ENCODE peak calls at places on chromosomes 1 and 21, in seven cellular contexts. B, C, W, D, A, U and E are unnamed samples.
A peak's percentile ranks its signal among the peaks of the same experiment; 100 is the strongest.

GRCh38 chr1:111656093-111657017 is 36.8 kb downstream of the RAP1A start:
- DNase-seq in B (no peak), C (peak; percentile 65), W (no peak), D (no peak), A (no peak), U (no peak), E (peak; percentile 5)

GRCh38 chr1:113459279-113459678 is 69.0 kb downstream of the MAGI3 start:
- DNase-seq in B (no peak), C (no peak), W (no peak), D (no peak), A (no peak), U (no peak), E (no peak)

GRCh38 chr1:180117764-180118116 is 36.9 kb upstream of the QSOX1 start:
- DNase-seq in B (no peak), C (no peak), W (no peak), D (peak; percentile 47), A (no peak), U (no peak), E (no peak)

GRCh38 chr1:182163821-182164223 is 102.3 kb upstream of the ZNF648 start:
- DNase-seq in B (no peak), C (no peak), W (no peak), D (peak; percentile 35), A (peak; percentile 58), U (peak; percentile 63), E (no peak)

GRCh38 chr1:230631477-230631876 is 10.8 kb upstream of the COG2 start:
- DNase-seq in B (no peak), C (no peak), W (no peak), D (no peak), A (no peak), U (no peak), E (no peak)

GRCh38 chr1:2134604-2135307 is 59.8 kb downstream of the FAAP20 start:
- DNase-seq in B (no peak), C (no peak), W (no peak), D (no peak), A (no peak), U (peak; percentile 56), E (no peak)

GRCh38 chr21:42252267-42252666 is 33.3 kb downstream of the ABCG1 start:
- DNase-seq in B (no peak), C (no peak), W (no peak), D (no peak), A (no peak), U (no peak), E (no peak)

GRCh38 chr1:55071477-55071876 is 32.1 kb downstream of the PCSK9 start:
- DNase-seq in B (no peak), C (peak; percentile 89), W (no peak), D (no peak), A (no peak), U (no peak), E (no peak)

GRCh38 chr1:157198619-157199420 is 60.6 kb upstream of the ETV3 start:
- DNase-seq in B (peak; percentile 77), C (peak; percentile 40), W (no peak), D (no peak), A (no peak), U (no peak), E (no peak)

GRCh38 chr1:178536844-178537371 is 24.0 kb downstream of the TEX35 start:
- DNase-seq in B (peak; percentile 37), C (peak; percentile 65), W (no peak), D (peak; percentile 87), A (no peak), U (peak; percentile 69), E (no peak)

GRCh38 chr1:4561213-4561612 is 93.2 kb upstream of the AJAP1 start:
- DNase-seq in B (no peak), C (peak; percentile 20), W (no peak), D (no peak), A (no peak), U (no peak), E (no peak)

DNA sequence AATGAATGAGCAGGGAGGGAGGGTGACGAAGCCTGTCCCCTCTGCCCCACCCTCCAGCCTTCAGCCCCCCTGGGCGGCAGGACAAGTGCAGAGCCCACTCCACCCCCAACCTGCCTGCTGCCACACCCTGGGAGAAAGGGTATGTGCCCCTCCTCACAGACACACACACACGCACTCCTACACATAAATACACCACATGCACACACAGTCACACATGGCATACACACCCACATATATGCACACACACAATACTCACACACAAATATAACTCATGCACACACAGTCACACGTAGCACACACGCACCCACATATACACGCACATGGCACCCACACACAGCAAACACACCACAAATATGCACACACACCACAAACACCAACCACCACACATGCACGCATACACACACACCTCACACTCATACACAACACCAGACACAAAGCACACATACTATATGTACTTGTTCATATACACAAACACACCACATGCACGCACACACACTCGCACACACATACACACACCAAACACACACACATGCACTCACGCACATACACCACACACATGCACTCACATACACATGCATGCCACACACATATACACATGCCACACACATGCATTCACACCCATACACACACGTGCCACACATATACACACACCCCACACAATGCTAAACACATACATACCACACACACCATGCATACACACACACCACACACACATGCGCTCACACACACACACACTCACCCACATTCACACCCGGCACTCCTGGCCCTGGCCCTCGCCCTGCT is 16.4 kb downstream of the ITGB2 start:
- DNase-seq in B (no peak), C (no peak), W (no peak), D (no peak), A (no peak), U (no peak), E (no peak)
- H3K4me1 ChIP-seq in B (no peaks in the 10 kb centered on the region), C (no peaks in the 10 kb centered on the region), W (peaks cover 4% of the 10 kb centered on the region), D (no peaks in the 10 kb centered on the region), A (no peaks in the 10 kb centered on the region), U (peaks cover 2% of the 10 kb centered on the region), E (peaks cover 14% of the 10 kb centered on the region)

GRCh38 chr1:225921734-225922709 is 2.0 kb downstream of the PYCR2 start:
- DNase-seq in B (no peak), C (no peak), W (no peak), D (no peak), A (no peak), U (no peak), E (no peak)
- H3K36me3 ChIP-seq in B (no peaks in the 10 kb centered on the region), C (peaks cover 15% of the 10 kb centered on the region), W (peaks cover 31% of the 10 kb centered on the region), D (no peaks in the 10 kb centered on the region), A (peaks cover 55% of the 10 kb centered on the region), U (no peaks in the 10 kb centered on the region), E (no peaks in the 10 kb centered on the region)

DNA sequence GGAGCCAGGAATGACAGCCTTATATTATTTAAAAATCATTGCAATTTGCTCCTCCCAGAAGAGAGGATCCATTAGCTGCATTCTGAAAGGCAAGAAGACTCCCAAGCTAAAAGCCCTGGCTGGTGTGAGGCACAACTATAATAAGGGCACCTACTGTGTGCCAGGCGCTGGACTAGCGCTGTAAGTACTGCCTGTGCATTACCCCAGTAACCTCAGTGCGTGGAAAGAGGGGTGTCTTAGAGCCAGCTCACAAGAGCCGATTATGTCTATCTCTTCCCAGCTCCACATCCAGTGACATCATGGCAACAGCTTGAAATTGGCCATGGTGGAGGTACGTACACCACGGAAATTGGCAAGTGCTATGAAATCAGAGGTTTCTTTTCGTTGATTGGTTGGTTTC is 141.7 kb upstream of the IRF2BP2 start:
- DNase-seq in B (no peak), C (no peak), W (no peak), D (no peak), A (no peak), U (no peak), E (no peak)
- H3K27ac ChIP-seq in B (no peak overlapping the region), C (no peak overlapping the region), W (no peak overlapping the region), D (peak overlapping the region; percentile 44), A (peak overlapping the region; percentile 61), U (no peak overlapping the region), E (no peak overlapping the region)

DNA sequence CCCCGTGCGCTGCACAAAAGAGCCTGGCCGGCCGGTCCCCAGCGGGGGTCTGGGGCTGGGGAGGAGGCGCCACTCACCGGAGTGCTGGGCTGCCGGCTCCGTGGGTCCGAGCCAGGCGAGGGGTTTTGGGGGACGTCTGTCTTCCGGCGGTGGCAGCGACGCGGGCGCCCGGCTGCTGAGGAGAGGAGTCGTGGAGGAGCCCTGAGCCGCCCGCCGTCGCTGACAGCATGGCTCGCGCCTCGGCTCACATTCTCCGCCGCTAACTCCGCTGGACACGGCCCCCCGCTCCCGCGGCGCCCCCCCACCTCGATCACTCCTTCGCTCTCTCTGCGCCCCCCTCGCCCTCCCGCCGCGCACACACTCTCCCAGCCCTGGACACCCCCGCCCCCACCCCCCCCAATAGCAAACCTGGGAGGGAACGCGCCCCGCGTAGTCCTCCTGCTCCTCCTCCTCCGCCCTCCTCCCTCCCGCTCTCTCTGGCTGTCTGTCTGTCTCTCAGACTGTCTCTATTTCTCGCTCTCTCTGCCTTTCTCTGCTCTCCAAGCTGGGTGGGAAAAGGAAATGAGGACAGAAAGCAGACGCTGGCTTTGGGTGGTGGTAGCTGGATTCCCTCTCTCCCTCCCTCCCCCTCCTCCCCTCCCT is 503 bp downstream of the AHDC1 start:
- DNase-seq in B (no peak), C (no peak), W (no peak), D (peak; percentile 64), A (no peak), U (peak; percentile 75), E (no peak)
- H3K4me1 ChIP-seq in B (peaks cover 20% of the 10 kb centered on the region), C (peaks cover 22% of the 10 kb centered on the region), W (peaks cover 37% of the 10 kb centered on the region), D (peaks cover 69% of the 10 kb centered on the region), A (peaks cover 6% of the 10 kb centered on the region), U (peaks cover 16% of the 10 kb centered on the region), E (peaks cover 29% of the 10 kb centered on the region)

GRCh38 chr1:185305419-185305818 is 11.6 kb downstream of the IVNS1ABP start:
- DNase-seq in B (no peak), C (peak; percentile 65), W (no peak), D (no peak), A (no peak), U (no peak), E (no peak)
- H3K36me3 ChIP-seq in B (peaks cover 39% of the 10 kb centered on the region), C (peaks cover 15% of the 10 kb centered on the region), W (peaks cover 82% of the 10 kb centered on the region), D (peaks cover 59% of the 10 kb centered on the region), A (peaks cover 99% of the 10 kb centered on the region), U (no peaks in the 10 kb centered on the region), E (peaks cover 27% of the 10 kb centered on the region)

DNA sequence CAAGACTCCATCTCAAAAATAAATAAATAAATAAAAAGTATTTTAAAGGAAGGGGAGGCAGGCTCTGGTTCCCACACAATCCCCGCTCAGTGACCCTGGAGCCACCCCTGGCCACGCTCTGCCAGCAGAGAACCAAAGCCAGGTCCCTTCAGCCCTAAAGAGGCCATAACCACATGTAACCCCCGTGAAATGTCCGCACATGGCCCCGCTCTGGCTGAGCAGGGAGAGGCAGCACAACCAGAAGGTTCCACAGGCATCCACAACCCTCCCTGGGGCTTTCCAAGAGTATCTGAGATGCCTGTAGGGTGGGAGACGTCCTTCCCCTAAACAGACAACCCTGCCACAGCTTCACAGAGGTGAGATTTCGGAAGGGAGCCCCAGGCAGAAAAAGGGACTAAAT is 1.4 kb upstream of the ARF1 start:
- DNase-seq in B (no peak), C (no peak), W (no peak), D (peak; percentile 25), A (peak; percentile 12), U (peak; percentile 44), E (no peak)
- H3K27ac ChIP-seq in B (no peak overlapping the region), C (no peak overlapping the region), W (no peak overlapping the region), D (no peak overlapping the region), A (peak overlapping the region; percentile 100), U (peak overlapping the region; percentile 18), E (no peak overlapping the region)